ENCODE peak calls at places on chromosome X, in five cellular contexts. J is neural crest cell, X is A673, A is ELR, E is GM13977. P is an unnamed sample.

GRCh38 chrX:11446331-11446730 is 153.1 kb downstream of the AMELX start:
- DNase-seq in E (no peak), A (no peak), X (no peak), J (no peak), P (no peak)

GRCh38 chrX:120736989-120737388 is 107.1 kb upstream of the C1GALT1C1 start:
- DNase-seq in X (no peak), J (no peak), E (no peak), A (peak; percentile 83), P (no peak)

GRCh38 chrX:77446029-77446585 is 1.1 kb upstream of the FGF16 start:
- DNase-seq in A (peak; percentile 15), X (peak; percentile 30), J (no peak), E (peak; percentile 32), P (peak; percentile 60)

GRCh38 chrX:115642304-115642703 is 81.3 kb downstream of the PLS3 start:
- DNase-seq in E (no peak), X (peak; percentile 18), A (no peak), J (no peak), P (no peak)

GRCh38 chrX:95427389-95427788 is 1257.3 kb upstream of the DIAPH2 start:
- DNase-seq in A (no peak), J (no peak), E (no peak), X (peak; percentile 58), P (no peak)

GRCh38 chrX:150502091-150502490 is 66.3 kb upstream of the MTM1 start:
- DNase-seq in A (no peak), E (no peak), X (no peak), J (no peak), P (no peak)

GRCh38 chrX:19127649-19128168 is 5.4 kb upstream of the ADGRG2 start:
- DNase-seq in J (no peak), A (no peak), E (no peak), X (peak; percentile 94), P (no peak)

GRCh38 chrX:68841251-68842049 is 12.6 kb downstream of the EFNB1 start:
- DNase-seq in J (no peak), X (no peak), A (no peak), E (no peak), P (no peak)